ENCODE peak calls at places on chromosomes 2 and 18, in six cellular contexts. M is CD8-positive, alpha-beta T cell; U is ELR; V is A549; G is effector CD4-positive, alpha-beta T cell; K is T-helper 9 cell. Z is an unnamed sample.

GRCh38 chr2:127597046-127597983 is 48.6 kb upstream of the GPR17 start:
- DNase-seq in M (no peak), U (no peak), V (no peak), G (no peak), K (no peak), Z (no peak)

GRCh38 chr18:60232541-60232940 is 140.0 kb downstream of the MC4R start:
- DNase-seq in M (no peak), U (peak), V (peak), G (no peak), K (no peak), Z (peak)

GRCh38 chr2:224841910-224842309 is 125.7 kb upstream of the CCDC195 start:
- DNase-seq in M (no peak), U (no peak), V (no peak), G (no peak), K (no peak), Z (no peak)

GRCh38 chr2:4673025-4673489 is 969.7 kb downstream of the DCDC2C start:
- DNase-seq in M (no peak), U (peak), V (peak), G (no peak), K (no peak), Z (peak)

GRCh38 chr2:65103013-65103720 is 26.7 kb downstream of the RAB1A start:
- DNase-seq in M (no peak), U (no peak), V (no peak), G (no peak), K (no peak), Z (no peak)

GRCh38 chr18:332721-333513 is 65.1 kb upstream of the THOC1 start:
- DNase-seq in M (no peak), U (no peak), V (no peak), G (no peak), K (no peak), Z (no peak)

GRCh38 chr2:177467646-177468045 is 75.1 kb downstream of the AGPS start:
- DNase-seq in M (no peak), U (peak), V (no peak), G (no peak), K (no peak), Z (peak)

GRCh38 chr2:69291004-69291650 is 95.9 kb downstream of the GFPT1 start:
- DNase-seq in M (no peak), U (no peak), V (no peak), G (no peak), K (no peak), Z (no peak)

GRCh38 chr18:2846241-2846637 is 567 bp upstream of the EMILIN2 start:
- DNase-seq in M (no peak), U (peak), V (no peak), G (no peak), K (no peak), Z (peak)